ENCODE peak calls at places on chromosomes 2 and 18, in eight cellular contexts. U is neural progenitor cell, R is fibroblast of lung, F is cardiac fibroblast, C is esophagus squamous epithelium, J is PC-9, S is AG04450, G is body of pancreas. W is an unnamed sample.

GRCh38 chr18:54947115-54947514 is 12.1 kb downstream of the CCDC68 start:
- DNase-seq in R (no peak), G (peak), U (no peak), C (no peak), F (peak), J (no peak), S (no peak), W (peak)

GRCh38 chr18:10543277-10543676 is 17.4 kb downstream of the NAPG start:
- DNase-seq in U (no peak), C (no peak), F (no peak), S (no peak), G (no peak), R (peak), J (no peak), W (peak)

GRCh38 chr2:127401757-127402695 is 14.3 kb upstream of the MAP3K2 start:
- DNase-seq in J (no peak), S (no peak), U (no peak), F (no peak), R (no peak), G (no peak), C (no peak), W (no peak)

GRCh38 chr2:239751719-239752355 is 273.3 kb downstream of the NDUFA10 start:
- DNase-seq in J (no peak), U (no peak), F (no peak), C (no peak), S (no peak), G (no peak), R (no peak), W (no peak)

GRCh38 chr2:120854766-120855530 is 119.3 kb downstream of the GLI2 start:
- DNase-seq in S (no peak), G (no peak), J (no peak), F (no peak), U (no peak), C (no peak), R (no peak), W (no peak)

GRCh38 chr2:99524056-99524455 is 34.2 kb upstream of the REV1 start:
- DNase-seq in J (no peak), R (no peak), C (no peak), S (no peak), U (peak), G (no peak), F (no peak), W (no peak)

GRCh38 chr2:149732001-149732685 is 144.6 kb upstream of the MMADHC start:
- DNase-seq in J (peak), U (no peak), C (no peak), R (peak), S (no peak), F (peak), G (no peak), W (peak)

GRCh38 chr2:113027691-113028090 is 22.4 kb downstream of the IL36A start:
- DNase-seq in S (no peak), J (no peak), C (no peak), F (no peak), R (no peak), U (no peak), G (no peak), W (no peak)

GRCh38 chr2:7961550-7961949 is 720.3 kb upstream of the ID2 start:
- DNase-seq in S (no peak), J (no peak), C (no peak), R (no peak), U (no peak), F (no peak), G (no peak), W (no peak)

GRCh38 chr2:216017365-216017764 is 4.0 kb upstream of the MREG start:
- DNase-seq in J (peak), U (no peak), S (no peak), F (no peak), G (no peak), C (no peak), R (no peak), W (no peak)

GRCh38 chr2:157271590-157272203 is 14.2 kb downstream of the GALNT5 start:
- DNase-seq in R (no peak), G (no peak), J (no peak), S (no peak), C (no peak), F (no peak), U (no peak), W (no peak)
- H3K4me3 ChIP-seq in R (no peak), G (no peak), J (no peak), S (no peak), C (no peak), F (no peak), U (no peak), W (no peak)

GRCh38 chr2:11373096-11373495 is 28.7 kb upstream of the ROCK2 start:
- DNase-seq in S (no peak), U (no peak), F (no peak), G (no peak), J (no peak), R (no peak), C (no peak), W (no peak)

GRCh38 chr2:11377915-11378649 is 33.6 kb upstream of the ROCK2 start:
- DNase-seq in J (no peak), G (peak), S (peak), R (peak), F (peak), C (no peak), U (no peak), W (peak)

GRCh38 chr2:11376071-11376470 is 31.6 kb upstream of the ROCK2 start:
- DNase-seq in J (no peak), F (no peak), U (no peak), G (no peak), S (no peak), C (no peak), R (no peak), W (no peak)

GRCh38 chr2:11375689-11376027 is 31.2 kb upstream of the ROCK2 start:
- DNase-seq in S (no peak), U (no peak), R (no peak), G (no peak), J (no peak), C (no peak), F (no peak), W (no peak)

GRCh38 chr2:11375025-11375688 is 30.7 kb upstream of the ROCK2 start:
- DNase-seq in U (no peak), G (no peak), S (no peak), J (no peak), R (peak), C (no peak), F (no peak), W (no peak)
- TF ChIP-seq CTCF in U (no peak), G (no peak), S (no peak), J (no peak), R (no peak), C (no peak), F (no peak), W (no peak)

GRCh38 chr2:111706481-111707001 is 177.5 kb downstream of the ANAPC1 start:
- DNase-seq in R (no peak), J (no peak), S (no peak), C (no peak), U (no peak), F (no peak), G (no peak), W (no peak)
- H3K4me3 ChIP-seq in R (no peak), J (peak), S (no peak), C (no peak), U (no peak), F (no peak), G (no peak), W (no peak)

GRCh38 chr2:47653909-47654789 is 128.8 kb upstream of the MSH6 start:
- DNase-seq in U (peak), G (peak), C (no peak), F (peak), J (peak), R (peak), S (no peak), W (peak)
- TF ChIP-seq CTCF in U (peak), G (peak), C (no peak), F (peak), J (peak), R (peak), S (peak), W (peak)

GRCh38 chr2:201261911-201262310 is 1.6 kb downstream of the CASP8 start:
- DNase-seq in G (no peak), R (no peak), J (no peak), F (no peak), C (no peak), S (no peak), U (no peak), W (no peak)
- H3K4me3 ChIP-seq in G (no peak), R (no peak), J (peak), F (no peak), C (peak), S (no peak), U (no peak), W (no peak)

W was measured in fibroblast of pulmonary artery.